ENCODE peak calls at places on chromosomes 2 and 18, in four cellular contexts. G, E, F and W are unnamed samples.
A peak's percentile ranks its signal among the peaks of the same experiment; 100 is the strongest.

GRCh38 chr2:3634631-3635091 is 23.3 kb upstream of the ALLC start:
- DNase-seq in G (no peak), E (no peak), F (no peak), W (no peak)

GRCh38 chr2:79122676-79123075 is 2.4 kb downstream of the REG1A start:
- DNase-seq in G (no peak), E (no peak), F (no peak), W (no peak)

GRCh38 chr2:27622921-27623384 is 5.9 kb downstream of the CCDC121 start:
- DNase-seq in G (no peak), E (no peak), F (no peak), W (no peak)

GRCh38 chr2:127581516-127582490 is 46.3 kb downstream of the MYO7B start:
- DNase-seq in G (no peak), E (no peak), F (no peak), W (no peak)

GRCh38 chr2:145258903-145259579 is 739.1 kb upstream of the ZEB2 start:
- DNase-seq in G (peak; percentile 35), E (no peak), F (no peak), W (no peak)

GRCh38 chr2:74261204-74261864 is 62.9 kb downstream of the MTHFD2 start:
- DNase-seq in G (no peak), E (no peak), F (no peak), W (no peak)

GRCh38 chr2:126653102-126653501 is 2.9 kb upstream of the GYPC start:
- DNase-seq in G (no peak), E (no peak), F (no peak), W (no peak)

GRCh38 chr2:73503992-73504570 is 118.4 kb downstream of the ALMS1 start:
- DNase-seq in G (no peak), E (no peak), F (no peak), W (no peak)

GRCh38 chr2:105802587-105802986 is 57.9 kb downstream of the NCK2 start:
- DNase-seq in G (no peak), E (no peak), F (no peak), W (peak; percentile 42)

GRCh38 chr2:73728043-73728442 is 9.1 kb downstream of the TPRKB start:
- DNase-seq in G (no peak), E (no peak), F (no peak), W (no peak)

GRCh38 chr2:39919511-39920317 is 140.7 kb upstream of the THUMPD2 start:
- DNase-seq in G (no peak), E (no peak), F (no peak), W (peak; percentile 18)

GRCh38 chr2:218851286-218851685 is 8.3 kb upstream of the WNT6 start:
- DNase-seq in G (no peak), E (no peak), F (no peak), W (no peak)

GRCh38 chr18:23593720-23594119 is 7.4 kb upstream of the NPC1 start:
- DNase-seq in G (no peak), E (no peak), F (no peak), W (no peak)

GRCh38 chr18:5095239-5095638 is 101.8 kb downstream of the AKAIN1 start:
- DNase-seq in G (no peak), E (no peak), F (no peak), W (no peak)

GRCh38 chr18:45106331-45106774 is 425.7 kb downstream of the SETBP1 start:
- DNase-seq in G (peak; percentile 88), E (no peak), F (no peak), W (peak; percentile 54)

GRCh38 chr2:31386172-31386571 is 28.4 kb downstream of the XDH start:
- DNase-seq in G (no peak), E (no peak), F (no peak), W (no peak)

GRCh38 chr2:201320701-201321100 is 36.4 kb downstream of the FLACC1 start:
- DNase-seq in G (no peak), E (no peak), F (no peak), W (peak; percentile 28)

GRCh38 chr2:190506666-190507065 is 27.9 kb downstream of the NEMP2 start:
- DNase-seq in G (no peak), E (no peak), F (no peak), W (no peak)

GRCh38 chr2:230714122-230714453 is 1.4 kb downstream of the CAB39 start:
- DNase-seq in G (no peak), E (no peak), F (peak; percentile 23), W (peak; percentile 27)

GRCh38 chr2:102141011-102141914 is 1.3 kb upstream of the IL1R1 start:
- DNase-seq in G (no peak), E (no peak), F (no peak), W (no peak)

GRCh38 chr2:203835867-203836800 is 31.4 kb upstream of the CTLA4 start:
- DNase-seq in G (no peak), E (no peak), F (no peak), W (no peak)